ENCODE peak calls at places on chromosome 3, in eight cellular contexts. P, V, C, J, Y, F, X and O are unnamed samples.

GRCh38 chr3:97911459-97911858 is 60.8 kb downstream of the RIOX2 start:
- DNase-seq in P (no peak), Y (no peak), J (no peak), C (no peak), V (no peak), F (no peak), X (no peak), O (no peak)

GRCh38 chr3:160343132-160343531 is 55.9 kb downstream of the IFT80 start:
- DNase-seq in J (no peak), Y (peak; percentile 6), C (no peak), X (no peak), F (no peak), P (peak; percentile 26), V (peak; percentile 42), O (no peak)

GRCh38 chr3:45140392-45140791 is 5.8 kb downstream of the CDCP1 start:
- DNase-seq in P (peak; percentile 91), C (no peak), X (no peak), F (no peak), V (peak; percentile 27), Y (no peak), J (no peak), O (no peak)

GRCh38 chr3:195760345-195760983 is 39.7 kb downstream of the MUC20 start:
- DNase-seq in P (no peak), X (no peak), Y (peak; percentile 100), F (no peak), V (peak; percentile 39), C (no peak), J (no peak), O (no peak)

GRCh38 chr3:186459108-186459467 is 85.1 kb downstream of the CRYGS start:
- DNase-seq in J (no peak), X (no peak), F (no peak), Y (no peak), C (no peak), V (no peak), P (no peak), O (no peak)

GRCh38 chr3:13470894-13471574 is 9.1 kb upstream of the HDAC11 start:
- DNase-seq in P (no peak), V (no peak), Y (peak; percentile 6), C (no peak), J (no peak), F (no peak), X (no peak), O (no peak)

GRCh38 chr3:16300282-16300681 is 35.3 kb downstream of the OXNAD1 start:
- DNase-seq in Y (no peak), F (no peak), J (no peak), X (no peak), P (no peak), C (no peak), V (no peak), O (no peak)

GRCh38 chr3:138834359-138835176 is at the start of gene PIK3CB:
- DNase-seq in F (peak; percentile 87), Y (peak; percentile 88), P (peak; percentile 85), C (peak; percentile 88), X (peak; percentile 95), V (peak; percentile 88), J (peak; percentile 80), O (peak; percentile 76)

GRCh38 chr3:126516152-126516935 is 1.2 kb downstream of the UROC1 start:
- DNase-seq in F (no peak), J (no peak), C (no peak), X (no peak), V (no peak), P (no peak), Y (no peak), O (no peak)

GRCh38 chr3:150299221-150299620 is 108.9 kb upstream of the TSC22D2 start:
- DNase-seq in V (peak; percentile 37), C (no peak), X (peak; percentile 36), F (no peak), Y (no peak), J (no peak), P (no peak), O (peak; percentile 23)

GRCh38 chr3:27971600-27971999 is 249.5 kb upstream of the EOMES start:
- DNase-seq in J (no peak), C (no peak), V (no peak), X (no peak), P (no peak), Y (no peak), F (no peak), O (no peak)

GRCh38 chr3:59046839-59047238 is 3.0 kb downstream of the CFAP20DC start:
- DNase-seq in F (no peak), C (no peak), V (no peak), X (peak; percentile 11), Y (no peak), P (peak; percentile 42), J (no peak), O (no peak)

GRCh38 chr3:58973796-58974195 is 76.0 kb downstream of the CFAP20DC start:
- DNase-seq in J (no peak), Y (no peak), P (peak; percentile 41), X (no peak), F (no peak), C (no peak), V (peak; percentile 6), O (no peak)

GRCh38 chr3:159782724-159783421 is 205.8 kb upstream of the IL12A start:
- DNase-seq in X (no peak), V (no peak), F (no peak), C (no peak), Y (no peak), P (no peak), J (no peak), O (no peak)